ENCODE peak calls at places on chromosomes 4 and X, in seven cellular contexts. S, L, G, W, V, Z and Q are unnamed samples.
A peak's percentile ranks its signal among the peaks of the same experiment; 100 is the strongest.

GRCh38 chr4:139085141-139085540 is 69.6 kb downstream of the NOCT start:
- DNase-seq in S (no peak), L (peak; percentile 19), W (no peak), Z (no peak), G (no peak), V (no peak), Q (no peak)

GRCh38 chrX:68438575-68438974 is 5.3 kb upstream of the OPHN1 start:
- DNase-seq in L (no peak), V (no peak), W (no peak), S (no peak), Z (no peak), G (no peak), Q (no peak)

GRCh38 chr4:75036046-75036445 is 103.1 kb downstream of the PARM1 start:
- DNase-seq in W (no peak), G (no peak), L (no peak), Z (no peak), V (no peak), S (no peak), Q (no peak)

GRCh38 chrX:131827935-131828334 is 195.2 kb upstream of the STK26 start:
- DNase-seq in Z (peak; percentile 33), G (no peak), W (peak; percentile 26), V (no peak), L (no peak), S (peak; percentile 26), Q (no peak)

GRCh38 chrX:149004936-149005335 is 500.2 kb downstream of the IDS start:
- DNase-seq in L (no peak), W (no peak), Z (no peak), S (no peak), V (no peak), G (no peak), Q (no peak)

GRCh38 chr4:133161570-133161969 is 12.5 kb downstream of the PCDH10 start:
- DNase-seq in Z (no peak), G (no peak), W (no peak), S (no peak), L (no peak), V (no peak), Q (no peak)

GRCh38 chrX:106168107-106168506 is at the start of gene PWWP3B:
- DNase-seq in G (peak; percentile 68), Z (peak; percentile 24), S (peak; percentile 56), L (no peak), V (no peak), W (no peak), Q (peak; percentile 33)

GRCh38 chrX:3262906-3263305 is 83.5 kb downstream of the MXRA5 start:
- DNase-seq in V (peak; percentile 50), G (no peak), L (peak; percentile 91), W (no peak), S (no peak), Z (no peak), Q (no peak)

GRCh38 chr4:40991908-40992307 is 222.4 kb downstream of the APBB2 start:
- DNase-seq in V (no peak), Z (no peak), W (no peak), G (no peak), S (no peak), L (no peak), Q (no peak)

GRCh38 chrX:154714925-154715324 is 36.0 kb downstream of the GAB3 start:
- DNase-seq in L (peak; percentile 58), Z (peak; percentile 42), V (no peak), W (peak; percentile 22), G (no peak), S (peak; percentile 50), Q (no peak)

GRCh38 chr4:24328711-24329110 is 255.6 kb downstream of the DHX15 start:
- DNase-seq in S (no peak), G (no peak), W (no peak), V (no peak), L (no peak), Z (no peak), Q (no peak)

GRCh38 chr4:104829761-104830160 is 316.9 kb upstream of the TET2 start:
- DNase-seq in Z (no peak), L (no peak), S (no peak), G (no peak), W (no peak), V (no peak), Q (no peak)

GRCh38 chrX:135988245-135988644 is 3.0 kb downstream of the SLC9A6 start:
- DNase-seq in W (no peak), V (no peak), L (no peak), S (no peak), G (no peak), Z (no peak), Q (no peak)

GRCh38 chr4:76689079-76689817 is 208.7 kb downstream of the SOWAHB start:
- DNase-seq in G (peak; percentile 48), L (peak; percentile 52), Z (no peak), W (peak; percentile 64), S (peak; percentile 70), V (no peak), Q (no peak)

GRCh38 chr4:85496933-85497332 is 22.0 kb downstream of the ARHGAP24 start:
- DNase-seq in W (no peak), V (no peak), G (no peak), Z (no peak), L (peak; percentile 89), S (no peak), Q (no peak)

GRCh38 chr4:132297346-132297745 is 851.7 kb upstream of the PCDH10 start:
- DNase-seq in G (no peak), V (no peak), W (no peak), L (peak; percentile 32), S (no peak), Z (no peak), Q (no peak)

GRCh38 chr4:112702892-112703291 is 65.9 kb downstream of the LARP7 start:
- DNase-seq in S (no peak), V (no peak), W (no peak), G (no peak), Z (no peak), L (peak; percentile 21), Q (no peak)

GRCh38 chr4:17613761-17614415 is 553 bp upstream of the MED28 start:
- DNase-seq in L (peak; percentile 87), G (peak; percentile 33), V (peak; percentile 56), W (no peak), S (peak; percentile 4), Z (no peak), Q (no peak)

GRCh38 chrX:72304877-72305276 is 837 bp downstream of the CITED1 start:
- DNase-seq in S (peak; percentile 22), G (no peak), Z (no peak), W (no peak), V (no peak), L (peak; percentile 4), Q (no peak)

GRCh38 chrX:133435544-133436124 is 20.3 kb upstream of the GPC4 start:
- DNase-seq in G (no peak), W (no peak), Z (no peak), V (no peak), L (no peak), S (no peak), Q (no peak)

GRCh38 chrX:97685753-97686152 is 802.0 kb downstream of the RPA4 start:
- DNase-seq in S (peak; percentile 8), V (no peak), L (peak; percentile 34), Z (no peak), W (peak; percentile 35), G (no peak), Q (no peak)

GRCh38 chr4:11765849-11766453 is 337.3 kb upstream of the HS3ST1 start:
- DNase-seq in W (no peak), L (peak; percentile 6), V (no peak), Z (no peak), G (no peak), S (peak; percentile 30), Q (no peak)

GRCh38 chrX:48071986-48072605 is 656 bp upstream of the ZNF630 start:
- DNase-seq in G (no peak), V (no peak), Z (no peak), L (no peak), S (no peak), W (no peak), Q (no peak)

GRCh38 chrX:78327370-78328048 is at the start of gene CYSLTR1:
- DNase-seq in S (no peak), G (no peak), V (no peak), L (no peak), Z (peak; percentile 1), W (no peak), Q (no peak)

GRCh38 chr4:41977709-41978108 is 3.8 kb upstream of the DCAF4L1 start:
- DNase-seq in S (no peak), L (peak; percentile 67), G (no peak), W (no peak), V (peak; percentile 1), Z (no peak), Q (no peak)

GRCh38 chrX:24235084-24235710 is 78.7 kb downstream of the SUPT20HL2 start:
- DNase-seq in W (no peak), V (no peak), Z (no peak), S (no peak), L (no peak), G (no peak), Q (no peak)

GRCh38 chrX:77564824-77565223 is 117.6 kb downstream of the FGF16 start:
- DNase-seq in Z (no peak), S (no peak), V (no peak), W (no peak), G (no peak), L (no peak), Q (no peak)

GRCh38 chr4:20735931-20736330 is 35.7 kb downstream of the PACRGL start:
- DNase-seq in G (no peak), S (no peak), W (no peak), Z (no peak), V (no peak), L (no peak), Q (no peak)

GRCh38 chr4:1505511-1506451 is 99.5 kb upstream of the NKX1-1 start:
- DNase-seq in S (no peak), V (no peak), W (no peak), G (no peak), Z (no peak), L (no peak), Q (no peak)

GRCh38 chrX:11759172-11759460 is 1.1 kb downstream of the MSL3 start:
- DNase-seq in Z (no peak), S (no peak), V (no peak), G (no peak), W (no peak), L (no peak), Q (no peak)

GRCh38 chrX:27740933-27741332 is 66.9 kb upstream of the MAGEB10 start:
- DNase-seq in Z (no peak), L (no peak), G (no peak), W (no peak), S (no peak), V (no peak), Q (no peak)